ENCODE peak calls at places on chromosomes 3 and 15, in nine cellular contexts. Z is psoas muscle, R is brain microvascular endothelial cell, E is upper lobe of left lung, H is hepatocyte, Y is lung, S is upper lobe of right lung, U is PC-9, F is uterus. P is an unnamed sample. For H3K36me3, the result is how much of the 10 kb centered on the place peaks cover.

GRCh38 chr3:153051427-153052095 is 110.5 kb upstream of the RAP2B start:
- DNase-seq in Z (no peak), R (peak), E (no peak), H (peak), Y (no peak), S (no peak), U (peak), F (no peak), P (no peak)

GRCh38 chr3:36649078-36649477 is 115.3 kb downstream of the DCLK3 start:
- DNase-seq in Z (no peak), R (no peak), E (no peak), H (no peak), Y (no peak), S (no peak), U (no peak), F (no peak), P (no peak)

GRCh38 chr3:3015472-3016089 is 94.6 kb downstream of the IL5RA start:
- DNase-seq in Z (no peak), R (no peak), E (no peak), H (peak), Y (no peak), S (no peak), U (no peak), F (no peak), P (no peak)

GRCh38 chr15:37053070-37053653 is 47.2 kb downstream of the MEIS2 start:
- DNase-seq in Z (no peak), R (peak), E (no peak), H (no peak), Y (no peak), S (no peak), U (no peak), F (no peak), P (no peak)

GRCh38 chr15:101207867-101208288 is 44.0 kb downstream of the CHSY1 start:
- DNase-seq in Z (no peak), R (peak), E (peak), H (no peak), Y (no peak), S (no peak), U (no peak), F (no peak), P (no peak)

GRCh38 chr3:30795176-30795575 is 99.3 kb downstream of the GADL1 start:
- DNase-seq in Z (no peak), R (no peak), E (no peak), H (no peak), Y (no peak), S (no peak), U (no peak), F (no peak), P (no peak)

GRCh38 chr15:69755571-69756310 is 303.1 kb downstream of the RPLP1 start:
- DNase-seq in Z (no peak), R (no peak), E (peak), H (no peak), Y (no peak), S (no peak), U (no peak), F (no peak), P (no peak)

GRCh38 chr3:108091498-108092259 is 848 bp upstream of the CD47 start:
- DNase-seq in Z (no peak), R (no peak), E (no peak), H (peak), Y (no peak), S (no peak), U (no peak), F (no peak), P (peak)

GRCh38 chr15:78088773-78089080 is 3.6 kb upstream of the SH2D7 start:
- DNase-seq in Z (no peak), R (no peak), E (no peak), H (no peak), Y (no peak), S (no peak), U (no peak), F (no peak), P (no peak)

GRCh38 chr15:51884517-51885236 is 55.2 kb downstream of the TMOD3 start:
- DNase-seq in Z (no peak), R (no peak), E (no peak), H (no peak), Y (no peak), S (no peak), U (no peak), F (no peak), P (no peak)
- H3K27ac ChIP-seq in Z (no peak), R (no peak), E (no peak), H (no peak), Y (no peak), S (no peak), U (no peak), F (no peak), P (no peak)

GRCh38 chr3:166265153-166265552 is 427.9 kb upstream of the BCHE start:
- DNase-seq in Z (no peak), R (no peak), E (no peak), H (no peak), Y (no peak), S (no peak), U (no peak), F (no peak), P (no peak)

GRCh38 chr3:166257715-166258114 is 420.5 kb upstream of the BCHE start:
- DNase-seq in Z (no peak), R (no peak), E (no peak), H (no peak), Y (no peak), S (no peak), U (no peak), F (no peak), P (no peak)

GRCh38 chr3:166263460-166263859 is 426.2 kb upstream of the BCHE start:
- DNase-seq in Z (no peak), R (no peak), E (no peak), H (no peak), Y (no peak), S (no peak), U (no peak), F (no peak), P (no peak)
- TF ChIP-seq CTCF in Z (no peak), R (peak), E (no peak), H (peak), Y (no peak), S (no peak), U (no peak), F (no peak), P (no peak)

DNA sequence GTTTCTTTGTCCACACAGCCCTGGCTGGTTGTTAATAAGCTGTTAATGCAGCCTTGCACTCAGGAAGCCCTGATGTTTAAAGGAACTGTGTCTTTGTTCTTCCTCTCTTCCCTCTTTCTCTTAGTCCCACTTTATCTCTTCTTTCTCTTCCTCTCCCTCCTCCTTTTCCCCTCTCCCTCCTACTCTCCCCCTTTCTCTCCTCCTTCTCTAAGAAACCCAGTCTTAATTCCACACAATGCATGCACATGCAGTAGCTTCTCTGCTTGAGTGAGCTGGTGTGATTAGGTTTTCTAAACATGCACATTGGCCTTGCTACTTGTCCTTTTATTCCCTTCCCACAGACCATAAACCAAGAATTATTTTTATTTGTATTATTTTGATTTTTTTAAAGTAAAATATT is 7.4 kb downstream of the GHRL start:
- DNase-seq in Z (no peak), R (no peak), E (no peak), H (no peak), Y (no peak), S (no peak), U (no peak), F (no peak), P (no peak)
- H3K36me3 ChIP-seq in Z (half or more), R (under half), E (under half), H (under half), Y (under half), S (under half), U (under half), F (under half), P (under half)

GRCh38 chr15:74375303-74375693 is 7.9 kb upstream of the CYP11A1 start:
- DNase-seq in Z (peak), R (peak), E (peak), H (peak), Y (peak), S (peak), U (peak), F (peak), P (peak)

GRCh38 chr15:74373056-74373650 is 5.7 kb upstream of the CYP11A1 start:
- DNase-seq in Z (no peak), R (no peak), E (no peak), H (no peak), Y (no peak), S (no peak), U (no peak), F (no peak), P (no peak)

GRCh38 chr15:74374648-74375302 is 7.3 kb upstream of the CYP11A1 start:
- DNase-seq in Z (no peak), R (no peak), E (no peak), H (no peak), Y (no peak), S (no peak), U (no peak), F (no peak), P (no peak)

GRCh38 chr15:74376226-74376625 is 8.8 kb upstream of the CYP11A1 start:
- DNase-seq in Z (no peak), R (no peak), E (no peak), H (no peak), Y (no peak), S (no peak), U (no peak), F (no peak), P (no peak)

DNA sequence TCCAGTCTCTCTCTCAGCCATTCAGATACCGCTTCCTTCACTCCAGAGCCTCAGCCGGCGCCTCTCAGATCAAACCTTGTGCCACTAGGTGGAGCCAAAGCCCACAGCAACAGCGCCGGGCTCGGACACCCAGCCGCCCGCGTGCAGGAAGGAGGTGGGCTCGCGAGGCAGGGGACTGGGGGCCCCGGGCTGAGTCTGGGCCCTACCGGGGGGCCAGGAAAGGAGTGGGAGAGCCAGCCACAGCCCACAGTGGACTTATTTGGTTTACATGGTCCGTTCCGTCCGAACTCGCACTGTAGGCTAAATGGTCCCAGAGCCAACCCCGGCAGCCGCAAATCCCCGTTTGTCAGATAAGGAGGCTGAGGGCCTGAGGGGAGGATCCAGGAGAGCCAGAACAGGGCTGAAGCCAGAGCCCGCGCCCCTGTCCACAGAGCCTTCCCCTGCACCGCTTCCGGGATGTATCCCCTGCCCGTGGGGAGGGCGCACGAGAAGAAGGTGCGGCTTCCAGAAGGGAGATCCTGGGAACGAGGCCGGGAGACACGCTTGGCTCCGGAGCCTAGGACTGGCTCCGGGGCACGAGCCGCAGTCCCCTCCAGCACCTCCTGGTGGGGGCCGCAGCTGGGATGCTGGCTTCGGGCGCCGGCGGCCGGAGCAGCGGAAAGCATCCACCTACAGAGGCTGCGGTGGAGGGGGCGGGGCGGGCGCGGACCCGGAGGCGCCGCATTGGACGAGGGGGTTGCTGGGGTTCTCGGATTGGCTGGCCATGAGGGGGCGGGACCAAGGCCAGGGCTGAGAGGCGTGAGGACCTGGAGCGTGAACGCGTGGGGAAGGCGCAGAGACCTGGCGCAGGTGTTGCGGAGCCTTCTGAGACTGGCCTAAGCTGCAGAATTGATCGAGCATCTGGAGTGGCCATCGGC is 6.5 kb upstream of the CYP11A1 start:
- DNase-seq in Z (peak), R (peak), E (peak), H (peak), Y (peak), S (peak), U (peak), F (peak), P (peak)
- H3K27ac ChIP-seq in Z (no peak), R (no peak), E (peak), H (peak), Y (peak), S (no peak), U (no peak), F (no peak), P (no peak)

GRCh38 chr15:75453703-75454470 is 2.4 kb upstream of the SIN3A start:
- DNase-seq in Z (peak), R (peak), E (peak), H (peak), Y (peak), S (peak), U (peak), F (peak), P (peak)

GRCh38 chr15:75451674-75452363 is at the start of gene SIN3A:
- DNase-seq in Z (peak), R (peak), E (peak), H (peak), Y (peak), S (peak), U (peak), F (peak), P (peak)

GRCh38 chr15:75454471-75455418 is 3.3 kb upstream of the SIN3A start:
- DNase-seq in Z (peak), R (peak), E (peak), H (peak), Y (no peak), S (peak), U (no peak), F (no peak), P (peak)

GRCh38 chr15:75452364-75452967 is 976 bp upstream of the SIN3A start:
- DNase-seq in Z (peak), R (peak), E (peak), H (peak), Y (peak), S (peak), U (peak), F (peak), P (peak)

DNA sequence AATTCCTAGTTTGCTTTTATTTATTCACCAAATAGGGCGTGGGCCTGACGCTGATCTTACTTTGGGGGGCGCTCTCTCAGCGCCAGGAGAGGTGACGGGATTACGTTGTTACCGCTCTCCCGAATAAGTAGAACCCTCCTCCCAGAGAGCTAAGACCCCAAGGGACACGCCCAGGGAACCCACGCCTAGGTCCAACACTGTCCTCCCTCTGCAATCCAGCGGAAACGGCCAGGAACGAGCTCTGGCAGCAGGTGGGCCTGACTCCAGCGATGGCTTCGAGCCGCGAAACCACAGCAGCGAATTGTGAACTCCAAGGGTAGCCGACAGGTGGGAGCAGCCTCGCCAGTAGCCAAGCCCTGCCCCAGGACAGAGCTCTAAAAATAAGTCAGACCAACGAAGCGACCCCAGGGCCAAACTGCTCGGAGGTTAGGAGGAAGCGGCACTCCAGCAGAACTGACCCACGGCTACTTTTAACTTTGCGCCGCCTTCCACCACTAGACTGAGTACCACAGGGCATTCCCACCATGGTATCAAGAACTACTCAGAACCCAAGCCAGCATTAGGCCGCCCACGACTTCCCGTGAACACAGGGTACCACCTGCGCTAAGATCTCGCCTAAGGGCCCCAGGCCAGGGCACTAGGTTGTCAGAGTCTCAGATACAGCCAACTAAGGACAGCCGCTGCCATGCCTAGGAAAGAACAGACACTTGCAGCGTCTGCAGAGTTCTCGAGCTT is 1.6 kb upstream of the SIN3A start:
- DNase-seq in Z (peak), R (peak), E (peak), H (peak), Y (peak), S (peak), U (peak), F (peak), P (peak)
- TF ChIP-seq CTCF in Z (no peak), R (peak), E (no peak), H (peak), Y (no peak), S (peak), U (no peak), F (no peak), P (no peak)

GRCh38 chr3:68163961-68164360 is 509.5 kb upstream of the SUCLG2 start:
- DNase-seq in Z (no peak), R (no peak), E (no peak), H (no peak), Y (no peak), S (no peak), U (no peak), F (no peak), P (no peak)
- H3K36me3 ChIP-seq in Z (under half), R (under half), E (under half), H (under half), Y (under half), S (under half), U (under half), F (under half), P (under half)